ENCODE peak calls at places on chromosome 11, in six cellular contexts. D is CD4-positive, CD25-positive, alpha-beta regulatory T cell; O is sigmoid colon; S is tibial artery; Y is endodermal cell; V is upper lobe of right lung. Z is an unnamed sample.

GRCh38 chr11:2443406-2443805 is 908 bp downstream of the TRPM5 start:
- DNase-seq in Y (no peak), V (no peak), D (no peak), S (peak; percentile 51), O (no peak), Z (no peak)

GRCh38 chr11:73452726-73453125 is 76.5 kb downstream of the RELT start:
- DNase-seq in O (no peak), S (no peak), D (no peak), V (no peak), Y (no peak), Z (no peak)

GRCh38 chr11:75611823-75612222 is 49.8 kb downstream of the SERPINH1 start:
- DNase-seq in D (no peak), V (no peak), O (no peak), Y (no peak), S (no peak), Z (no peak)

GRCh38 chr11:129950319-129951034 is 52.2 kb downstream of the PRDM10 start:
- DNase-seq in D (no peak), O (peak; percentile 77), V (no peak), Y (no peak), S (no peak), Z (peak; percentile 25)

GRCh38 chr11:5514841-5515240 is 1.7 kb downstream of the UBQLNL start:
- DNase-seq in S (no peak), Y (no peak), V (no peak), D (no peak), O (no peak), Z (no peak)

GRCh38 chr11:116879789-116880402 is 42.5 kb upstream of the APOA1 start:
- DNase-seq in S (no peak), Y (no peak), V (no peak), O (no peak), D (peak; percentile 70), Z (no peak)

GRCh38 chr11:60887531-60887930 is 18.9 kb downstream of the PRPF19 start:
- DNase-seq in S (no peak), V (no peak), O (no peak), Y (peak; percentile 88), D (peak; percentile 66), Z (no peak)

GRCh38 chr11:2257023-2257700 is 13.2 kb downstream of the ASCL2 start:
- DNase-seq in D (no peak), O (no peak), V (no peak), Y (peak; percentile 36), S (peak; percentile 52), Z (no peak)

GRCh38 chr11:121443688-121444275 is 8.3 kb upstream of the SORL1 start:
- DNase-seq in O (no peak), S (no peak), Y (no peak), D (no peak), V (no peak), Z (no peak)

GRCh38 chr11:75428301-75428724 is 4.7 kb downstream of the KLHL35 start:
- DNase-seq in O (peak; percentile 92), S (peak; percentile 95), V (peak; percentile 95), D (peak; percentile 69), Y (peak; percentile 83), Z (peak; percentile 94)

GRCh38 chr11:118912742-118913410 is 12.8 kb downstream of the BCL9L start:
- DNase-seq in S (no peak), O (no peak), Y (no peak), V (no peak), D (no peak), Z (no peak)

GRCh38 chr11:118915396-118915795 is 10.3 kb downstream of the BCL9L start:
- DNase-seq in V (no peak), S (no peak), O (peak; percentile 58), D (no peak), Y (peak; percentile 38), Z (no peak)

GRCh38 chr11:118911880-118912741 is 13.6 kb downstream of the BCL9L start:
- DNase-seq in V (peak; percentile 88), Y (peak; percentile 98), O (peak; percentile 97), S (peak; percentile 95), D (peak; percentile 45), Z (peak; percentile 77)

GRCh38 chr11:118914178-118914918 is 11.4 kb downstream of the BCL9L start:
- DNase-seq in S (no peak), V (no peak), O (no peak), D (peak; percentile 91), Y (peak; percentile 68), Z (peak; percentile 46)

GRCh38 chr11:118913411-118914125 is 12.2 kb downstream of the BCL9L start:
- DNase-seq in Y (peak; percentile 70), S (no peak), V (no peak), D (peak; percentile 74), O (no peak), Z (peak; percentile 29)
- H3K4me1 ChIP-seq in Y (peaks cover 47% of the 10 kb centered on the region), S (peaks cover 100% of the 10 kb centered on the region), V (peaks cover 99% of the 10 kb centered on the region), D (peaks cover 100% of the 10 kb centered on the region), O (no peaks in the 10 kb centered on the region), Z (peaks cover 100% of the 10 kb centered on the region)

DNA sequence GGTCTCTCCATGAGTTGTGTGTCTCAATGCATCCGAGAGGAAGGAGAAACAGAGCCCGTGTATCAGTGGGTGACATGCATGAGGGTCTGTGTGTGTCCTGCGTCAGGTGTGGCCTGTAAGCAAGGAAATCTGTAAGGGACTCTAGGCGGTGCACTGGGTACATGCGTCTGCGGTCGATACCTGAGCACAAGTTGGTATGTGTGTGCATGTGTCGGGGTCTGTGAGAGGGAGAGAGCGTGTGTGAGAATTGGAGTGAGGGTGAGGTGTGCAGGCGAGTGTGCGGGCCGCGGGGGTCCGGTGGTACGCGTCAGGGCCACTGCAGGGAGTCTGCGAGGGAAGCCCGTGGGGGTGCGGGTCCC is 503 bp downstream of the CDC42BPG start:
- DNase-seq in V (no peak), O (no peak), D (no peak), Y (peak; percentile 69), S (no peak), Z (no peak)
- H3K4me3 ChIP-seq in V (peak overlapping the region; percentile 61), O (peak overlapping the region; percentile 56), D (no peak overlapping the region), Y (peak overlapping the region; percentile 82), S (no peak overlapping the region), Z (peak overlapping the region; percentile 67)

GRCh38 chr11:62400760-62401159 is 18.1 kb upstream of the SCGB1A1 start:
- DNase-seq in S (peak; percentile 93), D (no peak), V (peak; percentile 72), O (peak; percentile 96), Y (no peak), Z (peak; percentile 85)

GRCh38 chr11:62400281-62400680 is 18.6 kb upstream of the SCGB1A1 start:
- DNase-seq in S (no peak), D (no peak), O (no peak), Y (no peak), V (peak; percentile 30), Z (no peak)

GRCh38 chr11:62401356-62401755 is 17.5 kb upstream of the SCGB1A1 start:
- DNase-seq in Y (no peak), O (no peak), D (no peak), V (no peak), S (no peak), Z (no peak)

GRCh38 chr11:62399172-62399867 is 19.5 kb upstream of the SCGB1A1 start:
- DNase-seq in D (peak; percentile 34), S (peak; percentile 85), V (peak; percentile 59), Y (no peak), O (no peak), Z (no peak)

DNA sequence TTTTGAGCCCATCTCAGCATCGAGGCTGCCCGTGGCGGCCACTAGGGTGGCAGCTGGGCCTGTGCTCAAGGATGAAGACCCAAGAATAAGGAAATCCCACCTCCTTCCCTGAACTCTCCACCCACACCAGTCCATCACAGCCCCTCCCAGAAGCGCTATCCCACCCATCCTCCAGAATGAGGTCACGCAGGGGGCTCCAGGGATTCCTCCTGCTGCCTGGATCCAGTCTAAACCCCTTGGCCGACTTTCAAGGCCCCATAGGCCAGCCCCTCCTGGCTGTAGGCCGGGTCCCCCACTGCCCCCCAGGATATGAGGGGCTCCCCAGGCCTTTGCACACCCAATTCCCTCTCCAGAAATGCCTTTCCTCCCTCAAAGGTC is 19.0 kb upstream of the SCGB1A1 start:
- DNase-seq in S (no peak), Y (no peak), O (no peak), V (peak; percentile 47), D (no peak), Z (peak; percentile 33)
- H3K4me1 ChIP-seq in S (peaks cover 78% of the 10 kb centered on the region), Y (peaks cover 11% of the 10 kb centered on the region), O (no peaks in the 10 kb centered on the region), V (peaks cover 67% of the 10 kb centered on the region), D (peaks cover 31% of the 10 kb centered on the region), Z (peaks cover 73% of the 10 kb centered on the region)

DNA sequence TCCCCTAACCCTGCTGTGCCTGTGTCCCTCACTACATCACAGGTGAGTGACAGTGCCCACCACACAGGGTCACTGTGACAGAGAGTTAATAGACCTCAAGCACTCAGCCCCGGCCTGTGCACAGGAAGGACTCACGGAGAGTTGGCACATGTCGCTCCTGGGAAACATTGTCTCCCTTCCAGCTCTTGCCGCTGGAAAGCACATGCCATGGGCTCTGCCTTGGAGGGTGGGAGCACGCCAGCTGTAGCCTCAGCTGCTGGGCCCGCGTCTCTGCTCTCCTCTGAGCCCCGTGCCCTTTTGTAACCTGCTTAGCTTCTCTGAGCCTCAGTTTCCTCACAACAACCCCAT is 737 bp downstream of the RHOD start:
- DNase-seq in O (no peak), S (no peak), V (no peak), Y (no peak), D (no peak), Z (no peak)
- H3K4me3 ChIP-seq in O (peak overlapping the region; percentile 63), S (peak overlapping the region; percentile 68), V (peak overlapping the region; percentile 63), Y (peak overlapping the region; percentile 83), D (no peak overlapping the region), Z (peak overlapping the region; percentile 75)

GRCh38 chr11:62546937-62547625 is 475 bp upstream of the AHNAK start:
- DNase-seq in O (no peak), V (no peak), D (no peak), S (no peak), Y (peak; percentile 78), Z (peak; percentile 42)
- H3K4me1 ChIP-seq in O (no peaks in the 10 kb centered on the region), V (peaks cover 69% of the 10 kb centered on the region), D (peaks cover 62% of the 10 kb centered on the region), S (peaks cover 76% of the 10 kb centered on the region), Y (peaks cover 15% of the 10 kb centered on the region), Z (peaks cover 98% of the 10 kb centered on the region)

GRCh38 chr11:15920856-15921629 is 435.3 kb downstream of the SOX6 start:
- DNase-seq in S (peak; percentile 32), V (peak; percentile 61), Y (peak; percentile 37), D (no peak), O (no peak), Z (peak; percentile 46)
- H3K4me3 ChIP-seq in S (no peak overlapping the region), V (no peak overlapping the region), Y (no peak overlapping the region), D (no peak overlapping the region), O (no peak overlapping the region), Z (no peak overlapping the region)

DNA sequence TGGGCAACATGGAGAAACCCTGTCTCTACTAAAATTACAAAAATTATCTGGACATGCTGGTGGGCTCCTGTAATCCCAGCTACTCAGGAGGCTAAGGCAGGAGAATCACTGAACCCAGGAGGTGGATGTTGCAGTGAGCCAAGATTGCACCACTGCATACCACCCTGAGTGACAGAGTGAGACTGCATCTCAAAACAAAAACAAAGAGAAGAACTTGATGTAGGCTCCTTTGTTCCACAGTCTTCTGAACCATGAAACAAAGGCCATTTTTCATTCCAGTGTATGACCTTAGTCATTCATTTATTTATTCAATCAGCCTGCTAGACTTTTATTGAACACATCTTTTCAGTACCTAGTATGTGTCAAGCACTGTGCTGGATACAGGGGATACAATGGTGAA is 369.6 kb downstream of the FAT3 start:
- DNase-seq in S (no peak), V (no peak), D (no peak), Y (no peak), O (no peak), Z (no peak)
- H3K4me1 ChIP-seq in S (no peaks in the 10 kb centered on the region), V (no peaks in the 10 kb centered on the region), D (no peaks in the 10 kb centered on the region), Y (peaks cover 9% of the 10 kb centered on the region), O (no peaks in the 10 kb centered on the region), Z (no peaks in the 10 kb centered on the region)